ENCODE peak calls at places on chromosome 18, in five cellular contexts. One of them, this sample, is unnamed.

GRCh38 chr18:42583197-42583776 is 532.2 kb downstream of the RIT2 start:
- DNase-seq in IMR-90: no peak
- DNase-seq in neuronal stem cell: no peak
- DNase-seq in mesenchymal stem cell: peak; percentile 23
- DNase-seq in H9: no peak
- DNase-seq in this sample: no peak

GRCh38 chr18:58805482-58806187 is 59.0 kb upstream of the ZNF532 start:
- DNase-seq in IMR-90: no peak
- DNase-seq in neuronal stem cell: peak; percentile 53
- DNase-seq in mesenchymal stem cell: no peak
- DNase-seq in H9: no peak
- DNase-seq in this sample: no peak

GRCh38 chr18:457120-457519 is 43.4 kb downstream of the COLEC12 start:
- DNase-seq in IMR-90: peak; percentile 70
- DNase-seq in neuronal stem cell: no peak
- DNase-seq in mesenchymal stem cell: peak; percentile 79
- DNase-seq in H9: no peak
- DNase-seq in this sample: no peak

GRCh38 chr18:50947899-50948298 is 19.9 kb upstream of the ELAC1 start:
- DNase-seq in IMR-90: peak; percentile 53
- DNase-seq in neuronal stem cell: no peak
- DNase-seq in mesenchymal stem cell: no peak
- DNase-seq in H9: no peak
- DNase-seq in this sample: no peak

GRCh38 chr18:64202836-64203235 is 53.9 kb upstream of the LINC00305 start:
- DNase-seq in IMR-90: no peak
- DNase-seq in neuronal stem cell: no peak
- DNase-seq in mesenchymal stem cell: no peak
- DNase-seq in H9: no peak
- DNase-seq in this sample: no peak

GRCh38 chr18:44508474-44508873 is 172.2 kb upstream of the SETBP1 start:
- DNase-seq in IMR-90: no peak
- DNase-seq in neuronal stem cell: no peak
- DNase-seq in mesenchymal stem cell: no peak
- DNase-seq in H9: no peak
- DNase-seq in this sample: no peak

GRCh38 chr18:995641-996040 is 91.0 kb downstream of the ADCYAP1 start:
- DNase-seq in IMR-90: peak; percentile 7
- DNase-seq in neuronal stem cell: no peak
- DNase-seq in mesenchymal stem cell: peak; percentile 64
- DNase-seq in H9: no peak
- DNase-seq in this sample: no peak

GRCh38 chr18:7754725-7755181 is 187.6 kb downstream of the PTPRM start:
- DNase-seq in IMR-90: peak; percentile 17
- DNase-seq in neuronal stem cell: peak; percentile 12
- DNase-seq in mesenchymal stem cell: peak; percentile 74
- DNase-seq in H9: no peak
- DNase-seq in this sample: no peak

GRCh38 chr18:1585881-1586488 is 681.3 kb downstream of the ADCYAP1 start:
- DNase-seq in IMR-90: peak; percentile 3
- DNase-seq in neuronal stem cell: peak; percentile 11
- DNase-seq in mesenchymal stem cell: peak; percentile 32
- DNase-seq in H9: no peak
- DNase-seq in this sample: no peak

GRCh38 chr18:23835076-23835475 is 145.8 kb downstream of the LAMA3 start:
- DNase-seq in IMR-90: no peak
- DNase-seq in neuronal stem cell: no peak
- DNase-seq in mesenchymal stem cell: no peak
- DNase-seq in H9: no peak
- DNase-seq in this sample: no peak

GRCh38 chr18:22710628-22711380 is 222.3 kb upstream of the RBBP8 start:
- DNase-seq in IMR-90: peak; percentile 64
- DNase-seq in neuronal stem cell: no peak
- DNase-seq in mesenchymal stem cell: peak; percentile 54
- DNase-seq in H9: no peak
- DNase-seq in this sample: peak; percentile 49

GRCh38 chr18:13910986-13911385 is 4.3 kb downstream of the MC2R start:
- DNase-seq in IMR-90: no peak
- DNase-seq in neuronal stem cell: no peak
- DNase-seq in mesenchymal stem cell: no peak
- DNase-seq in H9: no peak
- DNase-seq in this sample: peak; percentile 27

GRCh38 chr18:56124186-56124585 is 514.2 kb downstream of the TXNL1 start:
- DNase-seq in IMR-90: peak; percentile 90
- DNase-seq in neuronal stem cell: no peak
- DNase-seq in mesenchymal stem cell: no peak
- DNase-seq in H9: no peak
- DNase-seq in this sample: no peak

GRCh38 chr18:5451871-5452270 is 91.9 kb downstream of the EPB41L3 start:
- DNase-seq in IMR-90: no peak
- DNase-seq in neuronal stem cell: no peak
- DNase-seq in mesenchymal stem cell: no peak
- DNase-seq in H9: no peak
- DNase-seq in this sample: no peak

GRCh38 chr18:8121942-8122480 is 487.2 kb upstream of the RAB12 start:
- DNase-seq in IMR-90: peak; percentile 94
- DNase-seq in neuronal stem cell: no peak
- DNase-seq in mesenchymal stem cell: peak; percentile 54
- DNase-seq in H9: no peak
- DNase-seq in this sample: no peak

GRCh38 chr18:424071-424868 is 76.2 kb downstream of the COLEC12 start:
- DNase-seq in IMR-90: no peak
- DNase-seq in neuronal stem cell: no peak
- DNase-seq in mesenchymal stem cell: no peak
- DNase-seq in H9: no peak
- DNase-seq in this sample: no peak

GRCh38 chr18:38025433-38026038 is 459.9 kb upstream of the CELF4 start:
- DNase-seq in IMR-90: no peak
- DNase-seq in neuronal stem cell: no peak
- DNase-seq in mesenchymal stem cell: peak; percentile 45
- DNase-seq in H9: no peak
- DNase-seq in this sample: peak; percentile 9

GRCh38 chr18:76975577-76976110 is 153.3 kb downstream of the ZNF236 start:
- DNase-seq in IMR-90: no peak
- DNase-seq in neuronal stem cell: no peak
- DNase-seq in mesenchymal stem cell: no peak
- DNase-seq in H9: no peak
- DNase-seq in this sample: no peak

GRCh38 chr18:72634500-72634899 is 90.4 kb upstream of the CBLN2 start:
- DNase-seq in IMR-90: no peak
- DNase-seq in neuronal stem cell: no peak
- DNase-seq in mesenchymal stem cell: no peak
- DNase-seq in H9: no peak
- DNase-seq in this sample: no peak

GRCh38 chr18:12474876-12475275 is 67.1 kb downstream of the PRELID3A start:
- DNase-seq in IMR-90: peak; percentile 26
- DNase-seq in neuronal stem cell: no peak
- DNase-seq in mesenchymal stem cell: peak; percentile 13
- DNase-seq in H9: no peak
- DNase-seq in this sample: no peak

GRCh38 chr18:62425465-62426190 is 97.2 kb upstream of the ZCCHC2 start:
- DNase-seq in IMR-90: peak; percentile 96
- DNase-seq in neuronal stem cell: peak; percentile 77
- DNase-seq in mesenchymal stem cell: peak; percentile 93
- DNase-seq in H9: peak; percentile 83
- DNase-seq in this sample: peak; percentile 77

GRCh38 chr18:22915337-22915736 is 17.8 kb upstream of the RBBP8 start:
- DNase-seq in IMR-90: no peak
- DNase-seq in neuronal stem cell: no peak
- DNase-seq in mesenchymal stem cell: no peak
- DNase-seq in H9: no peak
- DNase-seq in this sample: no peak

GRCh38 chr18:27717816-27718215 is 459.1 kb downstream of the CDH2 start:
- DNase-seq in IMR-90: no peak
- DNase-seq in neuronal stem cell: no peak
- DNase-seq in mesenchymal stem cell: no peak
- DNase-seq in H9: peak; percentile 39
- DNase-seq in this sample: peak; percentile 10

GRCh38 chr18:765764-766549 is 46.1 kb downstream of the YES1 start:
- DNase-seq in IMR-90: no peak
- DNase-seq in neuronal stem cell: no peak
- DNase-seq in mesenchymal stem cell: no peak
- DNase-seq in H9: no peak
- DNase-seq in this sample: no peak

GRCh38 chr18:2513616-2514015 is 57.7 kb downstream of the METTL4 start:
- DNase-seq in IMR-90: peak; percentile 21
- DNase-seq in neuronal stem cell: no peak
- DNase-seq in mesenchymal stem cell: peak; percentile 41
- DNase-seq in H9: no peak
- DNase-seq in this sample: no peak

GRCh38 chr18:10791141-10791808 is 265.4 kb downstream of the NAPG start:
- DNase-seq in IMR-90: peak; percentile 20
- DNase-seq in neuronal stem cell: no peak
- DNase-seq in mesenchymal stem cell: peak; percentile 9
- DNase-seq in H9: no peak
- DNase-seq in this sample: no peak

GRCh38 chr18:9876867-9877654 is 8.7 kb upstream of the TXNDC2 start:
- DNase-seq in IMR-90: peak; percentile 97
- DNase-seq in neuronal stem cell: no peak
- DNase-seq in mesenchymal stem cell: peak; percentile 93
- DNase-seq in H9: no peak
- DNase-seq in this sample: no peak

GRCh38 chr18:77777126-77777525 is 527.5 kb downstream of the GALR1 start:
- DNase-seq in IMR-90: no peak
- DNase-seq in neuronal stem cell: no peak
- DNase-seq in mesenchymal stem cell: no peak
- DNase-seq in H9: no peak
- DNase-seq in this sample: no peak

GRCh38 chr18:22694954-22695353 is 238.2 kb upstream of the RBBP8 start:
- DNase-seq in IMR-90: peak; percentile 98
- DNase-seq in neuronal stem cell: no peak
- DNase-seq in mesenchymal stem cell: peak; percentile 97
- DNase-seq in H9: peak; percentile 61
- DNase-seq in this sample: no peak

GRCh38 chr18:57428221-57429150 is 6.7 kb upstream of the ONECUT2 start:
- DNase-seq in IMR-90: no peak
- DNase-seq in neuronal stem cell: peak; percentile 23
- DNase-seq in mesenchymal stem cell: no peak
- DNase-seq in H9: no peak
- DNase-seq in this sample: no peak

GRCh38 chr18:71878226-71878625 is 665.9 kb downstream of the CBLN2 start:
- DNase-seq in IMR-90: no peak
- DNase-seq in neuronal stem cell: no peak
- DNase-seq in mesenchymal stem cell: no peak
- DNase-seq in H9: no peak
- DNase-seq in this sample: no peak

GRCh38 chr18:58314284-58314683 is 270.3 kb downstream of the NEDD4L start:
- DNase-seq in IMR-90: peak; percentile 95
- DNase-seq in neuronal stem cell: no peak
- DNase-seq in mesenchymal stem cell: peak; percentile 96
- DNase-seq in H9: no peak
- DNase-seq in this sample: no peak

GRCh38 chr18:58491773-58492752 is 136.8 kb downstream of the ALPK2 start:
- DNase-seq in IMR-90: no peak
- DNase-seq in neuronal stem cell: no peak
- DNase-seq in mesenchymal stem cell: no peak
- DNase-seq in H9: no peak
- DNase-seq in this sample: no peak

GRCh38 chr18:61127714-61128485 is 205.3 kb upstream of the CDH20 start:
- DNase-seq in IMR-90: no peak
- DNase-seq in neuronal stem cell: no peak
- DNase-seq in mesenchymal stem cell: no peak
- DNase-seq in H9: peak; percentile 28
- DNase-seq in this sample: no peak

GRCh38 chr18:73093687-73094250 is 226.0 kb upstream of the NETO1 start:
- DNase-seq in IMR-90: peak; percentile 7
- DNase-seq in neuronal stem cell: no peak
- DNase-seq in mesenchymal stem cell: no peak
- DNase-seq in H9: no peak
- DNase-seq in this sample: no peak

GRCh38 chr18:4068552-4069158 is 386.5 kb downstream of the DLGAP1 start:
- DNase-seq in IMR-90: peak; percentile 56
- DNase-seq in neuronal stem cell: peak; percentile 50
- DNase-seq in mesenchymal stem cell: peak; percentile 42
- DNase-seq in H9: peak; percentile 61
- DNase-seq in this sample: no peak

GRCh38 chr18:76803814-76804213 is 18.5 kb upstream of the ZNF236 start:
- DNase-seq in IMR-90: peak; percentile 52
- DNase-seq in neuronal stem cell: peak; percentile 54
- DNase-seq in mesenchymal stem cell: peak; percentile 71
- DNase-seq in H9: peak; percentile 79
- DNase-seq in this sample: peak; percentile 88

DNA sequence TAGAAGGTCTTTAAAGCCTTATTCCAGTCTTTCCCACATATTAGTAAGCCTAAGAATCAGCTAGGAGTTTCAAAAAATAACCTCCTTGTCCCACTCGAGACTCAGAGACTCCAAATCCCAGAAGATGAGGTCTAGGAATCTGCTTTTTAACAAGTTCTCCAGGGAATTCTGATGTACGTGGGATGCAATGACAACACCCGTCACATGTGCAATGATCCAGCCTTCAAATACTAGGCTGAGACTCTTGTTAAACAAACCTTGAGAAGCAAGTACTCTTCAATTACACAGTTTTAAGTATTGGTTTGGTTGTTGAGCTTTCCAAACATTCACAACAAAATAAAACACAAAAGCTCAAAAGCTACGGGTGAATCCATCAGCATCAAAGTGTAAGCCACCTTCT is 53.9 kb downstream of the EPG5 start:
- DNase-seq in IMR-90: no peak
- DNase-seq in neuronal stem cell: no peak
- DNase-seq in mesenchymal stem cell: no peak
- DNase-seq in H9: no peak
- DNase-seq in this sample: no peak
- H4K91ac ChIP-seq in IMR-90: no peak overlapping the region
- H4K91ac ChIP-seq in neuronal stem cell: no peak overlapping the region
- H4K91ac ChIP-seq in mesenchymal stem cell: no peak overlapping the region
- H4K91ac ChIP-seq in H9: no peak overlapping the region
- H4K91ac ChIP-seq in this sample: no peak overlapping the region

GRCh38 chr18:35497334-35498197 is at the start of gene INO80C:
- DNase-seq in IMR-90: peak; percentile 93
- DNase-seq in neuronal stem cell: peak; percentile 93
- DNase-seq in mesenchymal stem cell: peak; percentile 97
- DNase-seq in H9: peak; percentile 91
- DNase-seq in this sample: peak; percentile 94
- H4K91ac ChIP-seq in IMR-90: peak within 1 kb of the TSS; percentile 90
- H4K91ac ChIP-seq in neuronal stem cell: no peak within 1 kb of the TSS
- H4K91ac ChIP-seq in mesenchymal stem cell: peak within 1 kb of the TSS; percentile 95
- H4K91ac ChIP-seq in H9: no peak within 1 kb of the TSS
- H4K91ac ChIP-seq in this sample: no peak within 1 kb of the TSS

GRCh38 chr18:79868168-79868784 is 70.5 kb downstream of the KCNG2 start:
- DNase-seq in IMR-90: no peak
- DNase-seq in neuronal stem cell: no peak
- DNase-seq in mesenchymal stem cell: no peak
- DNase-seq in H9: no peak
- DNase-seq in this sample: no peak
- H4K91ac ChIP-seq in IMR-90: no peak overlapping the region
- H4K91ac ChIP-seq in neuronal stem cell: no peak overlapping the region
- H4K91ac ChIP-seq in mesenchymal stem cell: no peak overlapping the region
- H4K91ac ChIP-seq in H9: no peak overlapping the region
- H4K91ac ChIP-seq in this sample: no peak overlapping the region

DNA sequence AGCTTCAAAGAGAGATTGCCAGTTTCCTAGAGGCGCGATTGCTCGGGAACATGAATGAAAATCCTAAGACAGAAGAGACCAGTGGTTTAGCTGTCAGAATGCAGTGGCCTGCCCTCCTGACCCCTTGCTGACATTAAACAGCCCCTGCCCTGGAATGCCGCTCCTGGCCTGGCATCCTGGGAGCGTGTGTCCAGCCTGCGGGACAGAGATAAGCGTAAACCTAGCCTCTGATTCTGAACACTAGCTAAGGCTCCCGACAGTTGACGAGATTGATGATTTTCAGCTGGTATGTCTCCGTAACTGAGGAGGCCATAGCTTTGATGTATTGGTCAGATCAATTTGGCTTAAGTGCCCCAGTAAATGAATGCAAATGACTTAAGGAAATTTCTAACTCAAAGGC is 142.3 kb upstream of the L3MBTL4 start:
- DNase-seq in IMR-90: no peak
- DNase-seq in neuronal stem cell: peak; percentile 33
- DNase-seq in mesenchymal stem cell: peak; percentile 23
- DNase-seq in H9: peak; percentile 67
- DNase-seq in this sample: no peak
- H4K91ac ChIP-seq in IMR-90: no peak overlapping the region
- H4K91ac ChIP-seq in neuronal stem cell: no peak overlapping the region
- H4K91ac ChIP-seq in mesenchymal stem cell: peak overlapping the region; percentile 15
- H4K91ac ChIP-seq in H9: no peak overlapping the region
- H4K91ac ChIP-seq in this sample: no peak overlapping the region